ENCODE peak calls at places on chromosomes 16 and 17, in ten cellular contexts. F is coronary artery; O is esophagus squamous epithelium; R is GM23248; C is prostate gland; P is naive thymus-derived CD4-positive, alpha-beta T cell; Q is IMR-90; K is GM06990; A is AG04450; E is choroid plexus epithelial cell. V is an unnamed sample.

GRCh38 chr16:77271532-77272426 is 72.6 kb downstream of the SYCE1L start:
- DNase-seq in A (no peak), E (no peak), K (no peak), R (no peak), C (no peak), F (no peak), Q (no peak), O (no peak), P (no peak), V (no peak)

GRCh38 chr17:51050291-51051033 is 70.2 kb downstream of the SPAG9 start:
- DNase-seq in E (no peak), Q (no peak), K (peak; percentile 70), O (no peak), P (no peak), C (no peak), A (no peak), F (no peak), R (peak; percentile 54), V (no peak)

GRCh38 chr17:34478244-34478643 is 101.1 kb upstream of the TMEM132E start:
- DNase-seq in R (no peak), E (no peak), A (no peak), F (no peak), Q (no peak), K (no peak), P (no peak), O (no peak), C (no peak), V (no peak)

GRCh38 chr17:55634702-55635101 is 88.0 kb downstream of the TMEM100 start:
- DNase-seq in R (no peak), A (no peak), O (no peak), K (no peak), C (no peak), F (no peak), Q (no peak), E (peak; percentile 19), P (no peak), V (no peak)

GRCh38 chr17:61806941-61807340 is 56.4 kb downstream of the BRIP1 start:
- DNase-seq in Q (peak; percentile 20), C (no peak), E (peak; percentile 30), R (peak; percentile 32), P (no peak), K (no peak), O (no peak), F (no peak), A (no peak), V (no peak)

GRCh38 chr16:24955975-24956731 is 59.0 kb downstream of the ARHGAP17 start:
- DNase-seq in O (no peak), K (no peak), Q (no peak), R (no peak), C (no peak), A (no peak), P (no peak), E (peak; percentile 18), F (no peak), V (no peak)

GRCh38 chr17:79977161-79977631 is 58.5 kb downstream of the TBC1D16 start:
- DNase-seq in O (no peak), A (no peak), R (no peak), K (no peak), E (no peak), P (no peak), Q (no peak), F (peak; percentile 54), C (no peak), V (no peak)

GRCh38 chr16:56201030-56201429 is 9.7 kb downstream of the GNAO1 start:
- DNase-seq in R (no peak), K (no peak), P (no peak), A (no peak), Q (no peak), C (no peak), F (no peak), O (no peak), E (no peak), V (no peak)

GRCh38 chr16:88005148-88005547 is 53.9 kb downstream of the BANP start:
- DNase-seq in K (no peak), R (peak; percentile 13), F (no peak), C (no peak), Q (no peak), P (no peak), O (no peak), A (no peak), E (no peak), V (no peak)

GRCh38 chr16:87404764-87405625 is 12.9 kb downstream of the MAP1LC3B start:
- DNase-seq in R (peak; percentile 30), C (no peak), K (no peak), A (no peak), E (no peak), P (no peak), Q (no peak), O (no peak), F (no peak), V (no peak)

GRCh38 chr17:5943991-5944390 is 126.2 kb upstream of the WSCD1 start:
- DNase-seq in E (no peak), P (no peak), O (no peak), K (no peak), F (no peak), C (no peak), A (no peak), Q (no peak), R (no peak), V (no peak)

GRCh38 chr16:48500981-48501380 is 109.0 kb downstream of the N4BP1 start:
- DNase-seq in R (no peak), A (no peak), F (no peak), P (no peak), E (no peak), Q (no peak), C (no peak), O (no peak), K (no peak), V (no peak)

DNA sequence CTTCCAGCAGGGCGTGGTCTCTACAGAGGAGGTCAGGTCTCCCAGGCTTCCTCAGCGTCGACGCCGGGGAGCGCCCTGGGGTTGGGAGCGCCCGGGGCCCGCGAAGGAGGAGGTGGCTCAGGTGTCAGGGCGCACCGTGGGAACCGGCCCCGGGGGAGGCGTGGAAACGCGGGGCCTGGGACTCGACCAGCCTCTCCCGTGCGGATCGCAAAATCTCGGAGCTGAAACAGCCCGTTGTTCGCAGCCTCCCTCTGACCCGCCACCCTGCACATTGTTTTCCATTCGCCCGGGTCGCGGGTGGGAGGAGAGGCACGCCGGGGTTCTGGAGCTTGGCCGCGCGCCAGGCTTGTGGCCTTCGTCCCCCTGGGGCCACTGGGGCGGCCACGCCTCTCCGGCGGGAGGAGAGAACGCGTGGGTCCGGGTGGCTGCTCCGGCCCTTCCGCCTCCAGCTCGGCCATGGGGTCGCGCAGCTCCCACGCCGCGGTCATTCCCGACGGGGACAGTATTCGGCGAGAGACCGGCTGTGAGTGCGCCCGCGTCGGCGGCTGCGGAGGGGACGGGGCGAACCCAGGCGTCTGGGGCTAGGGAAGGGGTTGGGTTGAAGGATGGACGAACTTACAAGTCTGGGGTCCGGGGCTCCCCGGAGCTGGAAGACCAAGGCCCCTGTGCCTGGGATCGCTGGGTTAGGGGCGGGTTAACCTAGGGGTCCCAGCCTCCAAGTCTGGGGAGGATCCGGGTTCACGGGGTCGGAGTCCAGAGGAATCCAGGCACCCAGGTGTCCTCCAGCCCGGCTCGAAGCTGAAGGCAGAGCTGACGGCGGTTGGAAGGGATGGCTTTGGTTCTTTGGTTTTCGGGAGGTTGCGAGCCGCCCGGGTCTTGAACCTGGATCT is at the start of gene CHP2:
- DNase-seq in F (no peak), O (no peak), P (no peak), C (no peak), Q (no peak), E (no peak), A (no peak), R (no peak), K (no peak), V (no peak)
- H3K4me3 ChIP-seq in F (peak within 1 kb of the TSS; percentile 52), O (peak within 1 kb of the TSS; percentile 60), P (no peak within 1 kb of the TSS), C (peak within 1 kb of the TSS; percentile 14), Q (no peak within 1 kb of the TSS), E (no peak within 1 kb of the TSS), A (no peak within 1 kb of the TSS), R (no peak within 1 kb of the TSS), K (no peak within 1 kb of the TSS), V (peak within 1 kb of the TSS; percentile 48)

DNA sequence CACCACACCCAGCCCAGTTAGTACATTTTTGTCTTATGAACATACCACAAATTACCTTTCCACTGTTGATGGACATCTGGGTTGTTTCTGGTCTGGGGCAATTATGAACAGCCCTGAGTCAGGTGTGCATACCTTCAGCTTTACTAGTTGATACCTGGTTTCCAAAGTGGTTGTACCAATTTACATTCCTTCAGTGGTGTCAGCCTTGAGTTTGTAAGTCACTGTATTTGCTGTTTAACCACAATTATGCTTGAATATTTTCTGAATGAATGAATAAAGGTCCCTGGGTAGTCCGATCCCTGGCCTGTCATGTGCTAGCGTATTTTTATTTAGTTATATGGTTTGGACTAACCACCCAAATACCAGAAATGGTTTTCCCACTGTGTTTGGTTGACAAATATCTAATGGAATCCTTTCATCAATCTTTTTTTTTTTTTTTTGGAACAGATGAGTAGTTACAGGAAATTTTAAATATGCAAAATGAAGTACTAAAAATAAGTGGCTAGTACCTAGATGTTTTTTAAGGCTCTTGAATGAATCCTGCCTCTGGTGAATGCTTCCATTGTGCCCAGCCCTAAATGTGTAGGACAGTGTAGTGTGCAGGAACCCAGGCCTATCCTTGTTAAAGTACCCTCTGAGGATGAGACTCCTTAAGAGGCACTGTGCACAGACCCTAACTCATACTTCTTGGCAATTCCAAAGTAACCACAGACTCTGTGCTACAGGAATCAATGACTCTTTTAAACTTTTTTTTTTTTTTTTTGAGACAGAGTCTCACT is 3.7 kb downstream of the DUSP14 start:
- DNase-seq in K (no peak), P (no peak), Q (peak; percentile 94), R (peak; percentile 94), F (no peak), A (peak; percentile 81), E (peak; percentile 94), O (no peak), C (no peak), V (no peak)
- H3K4me3 ChIP-seq in K (no peak overlapping the region), P (no peak overlapping the region), Q (no peak overlapping the region), R (peak overlapping the region; percentile 98), F (no peak overlapping the region), A (peak overlapping the region; percentile 22), E (no peak overlapping the region), O (no peak overlapping the region), C (no peak overlapping the region), V (no peak overlapping the region)

DNA sequence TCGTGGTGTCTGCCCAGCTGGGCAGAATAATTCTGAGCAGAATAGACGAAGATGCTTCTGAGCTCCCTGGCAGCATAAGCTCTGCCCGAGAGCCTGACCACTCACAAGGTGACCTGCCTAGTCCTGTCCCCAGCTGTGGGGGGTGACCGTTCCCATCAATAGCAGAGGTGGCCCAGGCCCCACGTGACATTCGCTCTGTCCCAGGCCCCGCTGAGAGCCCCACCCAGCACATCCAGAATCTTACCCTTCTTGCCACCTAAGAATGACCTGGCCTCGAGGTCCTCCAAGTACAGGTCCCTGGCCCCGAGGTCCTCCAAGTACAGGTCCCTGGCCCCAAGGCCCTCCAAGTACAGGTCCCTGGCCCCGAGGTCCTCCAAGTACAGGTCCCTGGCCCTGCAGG is 695 bp upstream of the TMEM204 start:
- DNase-seq in O (no peak), C (no peak), P (no peak), F (no peak), K (no peak), Q (no peak), A (no peak), E (no peak), R (peak; percentile 19), V (no peak)
- H3K4me3 ChIP-seq in O (peak overlapping the region; percentile 73), C (no peak overlapping the region), P (peak overlapping the region; percentile 85), F (peak overlapping the region; percentile 80), K (no peak overlapping the region), Q (no peak overlapping the region), A (no peak overlapping the region), E (no peak overlapping the region), R (no peak overlapping the region), V (peak overlapping the region; percentile 79)

GRCh38 chr17:45424769-45425124 is 7.9 kb downstream of the ARHGAP27 start:
- DNase-seq in R (no peak), K (no peak), E (no peak), C (no peak), O (no peak), A (no peak), Q (no peak), P (no peak), F (no peak), V (no peak)
- H3K4me3 ChIP-seq in R (no peak overlapping the region), K (no peak overlapping the region), E (no peak overlapping the region), C (peak overlapping the region; percentile 11), O (peak overlapping the region; percentile 50), A (no peak overlapping the region), Q (no peak overlapping the region), P (no peak overlapping the region), F (no peak overlapping the region), V (no peak overlapping the region)